ENCODE peak calls at places on chromosomes 6 and 20, in five cellular contexts. P is IMR-90, G is neuronal stem cell, M is H1, H is mesenchymal stem cell. R is an unnamed sample.

GRCh38 chr6:139027620-139028182 is 844 bp upstream of the ABRACL start:
- DNase-seq in P (peak; percentile 63), M (peak; percentile 56), H (peak; percentile 82), G (no peak), R (peak; percentile 60)

GRCh38 chr20:57169162-57169561 is 97.3 kb downstream of the BMP7 start:
- DNase-seq in G (no peak), P (no peak), H (no peak), M (no peak), R (no peak)

GRCh38 chr20:62766071-62766450 is 30.2 kb upstream of the MRGBP start:
- DNase-seq in M (no peak), G (no peak), H (no peak), P (no peak), R (no peak)

GRCh38 chr20:33236351-33236750 is 555 bp downstream of the BPIFA1 start:
- DNase-seq in H (no peak), P (no peak), G (no peak), M (no peak), R (no peak)

GRCh38 chr20:63308218-63308911 is 15.4 kb downstream of the COL20A1 start:
- DNase-seq in M (no peak), H (no peak), G (no peak), P (no peak), R (no peak)

GRCh38 chr6:119814609-119815400 is 465.2 kb upstream of the MAN1A1 start:
- DNase-seq in H (no peak), P (no peak), G (no peak), M (no peak), R (no peak)

GRCh38 chr6:124490123-124490522 is 472.1 kb upstream of the RNF217 start:
- DNase-seq in M (no peak), P (no peak), G (no peak), H (peak; percentile 45), R (no peak)

GRCh38 chr6:53658992-53659391 is 6.6 kb downstream of the KLHL31 start:
- DNase-seq in H (no peak), G (no peak), M (no peak), P (no peak), R (no peak)

GRCh38 chr6:137011406-137011805 is 33.4 kb downstream of the IL20RA start:
- DNase-seq in P (no peak), M (no peak), H (no peak), G (no peak), R (no peak)

GRCh38 chr6:31897612-31898199 is at the start of gene EHMT2:
- DNase-seq in G (peak; percentile 85), P (peak; percentile 68), M (peak; percentile 89), H (peak; percentile 83), R (peak; percentile 86)

GRCh38 chr6:163133017-163133416 is 281.5 kb upstream of the QKI start:
- DNase-seq in G (no peak), P (no peak), M (no peak), H (no peak), R (no peak)

GRCh38 chr6:136822051-136822378 is 377 bp upstream of the PEX7 start:
- DNase-seq in P (peak; percentile 62), H (no peak), M (peak; percentile 48), G (no peak), R (peak; percentile 30)

GRCh38 chr20:1324598-1325172 is 4.3 kb downstream of the SDCBP2 start:
- DNase-seq in G (no peak), M (peak; percentile 19), P (peak; percentile 91), H (peak; percentile 93), R (no peak)

GRCh38 chr6:110296151-110297028 is 61.8 kb downstream of the METTL24 start:
- DNase-seq in P (no peak), M (no peak), G (no peak), H (no peak), R (no peak)

GRCh38 chr6:143426025-143426424 is 24.5 kb downstream of the ADAT2 start:
- DNase-seq in H (peak; percentile 4), P (no peak), M (no peak), G (no peak), R (no peak)

GRCh38 chr6:37516076-37516919 is 16.6 kb upstream of the CCDC167 start:
- DNase-seq in P (no peak), H (no peak), G (no peak), M (no peak), R (peak; percentile 60)

GRCh38 chr6:102841055-102841454 is 1447.5 kb downstream of the GRIK2 start:
- DNase-seq in M (no peak), P (no peak), H (no peak), G (no peak), R (no peak)

GRCh38 chr6:152454003-152454402 is 183.2 kb downstream of the SYNE1 start:
- DNase-seq in G (no peak), H (no peak), M (no peak), P (no peak), R (no peak)

GRCh38 chr20:46757754-46758678 is 48.6 kb downstream of the SLC2A10 start:
- DNase-seq in M (peak; percentile 84), G (peak; percentile 67), H (peak; percentile 62), P (peak; percentile 60), R (peak; percentile 66)

GRCh38 chr6:167210375-167211295 is 52.9 kb upstream of the GPR31 start:
- DNase-seq in G (no peak), M (no peak), P (no peak), H (no peak), R (no peak)
- H3K14ac ChIP-seq in G (no peak overlapping the region), M (no peak overlapping the region), P (no peak overlapping the region), H (no peak overlapping the region), R (no peak overlapping the region)

GRCh38 chr6:148348778-148349177 is 6.1 kb downstream of the SASH1 start:
- DNase-seq in G (no peak), P (no peak), M (no peak), H (no peak), R (no peak)

GRCh38 chr6:148348335-148348734 is 5.7 kb downstream of the SASH1 start:
- DNase-seq in G (no peak), P (no peak), H (no peak), M (no peak), R (peak; percentile 45)

GRCh38 chr6:148349466-148349865 is 6.8 kb downstream of the SASH1 start:
- DNase-seq in H (no peak), G (no peak), M (no peak), P (no peak), R (no peak)

GRCh38 chr6:148345578-148345977 is 2.9 kb downstream of the SASH1 start:
- DNase-seq in P (no peak), H (no peak), M (no peak), G (no peak), R (no peak)

GRCh38 chr6:148347076-148348054 is 4.7 kb downstream of the SASH1 start:
- DNase-seq in P (no peak), G (no peak), H (no peak), M (no peak), R (no peak)
- H2BK15ac ChIP-seq in P (no peak overlapping the region), G (no peak overlapping the region), H (no peak overlapping the region), M (no peak overlapping the region), R (no peak overlapping the region)

GRCh38 chr20:37406010-37406998 is 60.4 kb downstream of the SRC start:
- DNase-seq in P (peak; percentile 28), H (peak; percentile 21), G (no peak), M (no peak), R (no peak)

GRCh38 chr20:37407573-37408002 is 61.6 kb downstream of the SRC start:
- DNase-seq in G (no peak), P (no peak), M (no peak), H (no peak), R (no peak)

GRCh38 chr20:37407117-37407566 is 61.2 kb downstream of the SRC start:
- DNase-seq in P (no peak), M (no peak), G (no peak), H (no peak), R (no peak)

GRCh38 chr20:37408202-37408929 is 62.4 kb downstream of the SRC start:
- DNase-seq in M (peak; percentile 46), P (no peak), G (no peak), H (peak; percentile 20), R (no peak)

GRCh38 chr20:37408930-37409210 is 62.9 kb downstream of the SRC start:
- DNase-seq in P (no peak), H (no peak), M (no peak), G (no peak), R (no peak)
- H2AK5ac ChIP-seq in P (no peak overlapping the region), H (no peak overlapping the region), M (no peak overlapping the region), G (peak overlapping the region; percentile 20), R (no peak overlapping the region)

GRCh38 chr20:59157064-59157463 is 6.6 kb upstream of the ZNF831 start:
- DNase-seq in P (no peak), H (no peak), G (no peak), M (no peak), R (no peak)
- H3K14ac ChIP-seq in P (no peak overlapping the region), H (no peak overlapping the region), G (no peak overlapping the region), M (no peak overlapping the region), R (no peak overlapping the region)

DNA sequence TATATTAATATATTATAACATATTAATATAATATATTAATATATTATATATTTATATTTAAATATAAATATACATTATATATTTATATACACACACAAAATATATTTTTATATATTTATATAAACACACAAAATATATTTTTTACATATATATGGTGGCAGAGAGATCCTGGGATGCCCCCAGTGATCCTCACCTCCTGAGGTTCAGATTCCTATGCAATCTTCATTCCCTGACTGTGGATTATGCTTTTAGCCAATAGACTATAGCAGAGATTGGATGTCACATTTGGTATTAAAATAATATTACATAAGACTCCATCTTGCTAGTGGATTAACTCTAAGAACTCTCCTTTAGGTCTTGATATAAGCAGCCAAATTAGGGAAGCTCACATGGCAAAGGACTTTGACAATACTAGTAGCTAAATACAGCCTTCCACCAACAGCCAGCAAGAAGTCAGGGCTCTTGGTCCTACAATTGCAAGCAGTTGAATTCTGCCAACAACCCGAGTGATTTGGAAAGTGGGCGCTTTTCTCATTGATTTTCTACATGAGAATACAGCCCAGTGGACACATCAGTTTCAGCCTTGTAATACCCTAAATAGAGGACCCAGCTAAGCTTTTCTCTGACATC is 681.0 kb downstream of the C6orf118 start:
- DNase-seq in M (no peak), H (peak; percentile 0), P (no peak), G (no peak), R (no peak)
- H2BK15ac ChIP-seq in M (no peak overlapping the region), H (no peak overlapping the region), P (no peak overlapping the region), G (no peak overlapping the region), R (no peak overlapping the region)

DNA sequence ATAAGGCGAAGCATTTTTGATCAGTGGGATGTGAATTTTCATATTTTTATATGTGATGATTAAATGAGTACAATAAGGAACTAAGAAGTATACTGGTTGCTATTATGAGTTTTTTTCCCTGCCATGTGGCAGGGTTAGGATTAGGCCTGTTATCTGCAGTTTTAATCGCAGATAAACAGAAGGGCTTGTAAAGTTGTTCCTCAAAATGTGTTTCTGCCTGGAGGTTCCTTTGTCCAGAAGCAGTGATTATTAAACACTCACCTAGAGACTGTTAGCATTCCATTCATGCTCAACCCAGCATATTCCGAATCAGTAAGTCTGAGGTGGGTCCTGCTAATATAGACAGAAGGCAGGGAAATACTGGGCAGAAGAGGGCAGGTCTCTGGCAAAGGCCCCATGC is 316.0 kb downstream of the CLIC5 start:
- DNase-seq in M (no peak), P (no peak), G (no peak), H (no peak), R (no peak)
- H2AK5ac ChIP-seq in M (no peak overlapping the region), P (peak overlapping the region; percentile 73), G (no peak overlapping the region), H (peak overlapping the region; percentile 86), R (no peak overlapping the region)